ENCODE peak calls at places on chromosome 1, in ten cellular contexts. N is activated T-helper 1 cell treated with anti-CD3 and anti-CD28 coated beads, Interleukin-12 subunit alpha, Interleukin-12 subunit beta, Interleukin-2, Interleukin-4 antibody, amounts not matched to agents 30 ng/mL and 10 ng/mL and 1 ng/mL, durations not matched to agents 14 hours and 24 hours and 36 hours; T is NCI-H774; O is NCI-H187; J is hepatic stellate cell; R is Caki2; L is EL; F is endothelial cell; K is AG09309; H is foreskin fibroblast. G is an unnamed sample.

GRCh38 chr1:36155560-36156328 is at the start of gene MAP7D1:
- DNase-seq in N (peak; percentile 75), T (peak; percentile 93), O (peak; percentile 33), J (peak; percentile 90), R (peak; percentile 66), L (peak; percentile 87), F (peak; percentile 73), K (no peak), H (peak; percentile 95), G (peak; percentile 86)

GRCh38 chr1:211415700-211416099 is 76.3 kb downstream of the RD3 start:
- DNase-seq in N (no peak), T (no peak), O (no peak), J (no peak), R (no peak), L (peak; percentile 2), F (no peak), K (no peak), H (peak; percentile 4), G (no peak)

GRCh38 chr1:217332426-217333065 is 298.3 kb downstream of the GPATCH2 start:
- DNase-seq in N (no peak), T (no peak), O (no peak), J (no peak), R (no peak), L (no peak), F (no peak), K (no peak), H (no peak), G (no peak)

GRCh38 chr1:14507227-14507626 is 91.3 kb upstream of the KAZN start:
- DNase-seq in N (no peak), T (no peak), O (no peak), J (no peak), R (no peak), L (no peak), F (no peak), K (no peak), H (no peak), G (no peak)

GRCh38 chr1:155166373-155167165 is 6.5 kb downstream of the KRTCAP2 start:
- DNase-seq in N (no peak), T (no peak), O (no peak), J (no peak), R (no peak), L (no peak), F (peak; percentile 84), K (no peak), H (peak; percentile 55), G (no peak)

GRCh38 chr1:8418301-8418700 is 100.4 kb downstream of the SLC45A1 start:
- DNase-seq in N (no peak), T (no peak), O (no peak), J (no peak), R (no peak), L (no peak), F (no peak), K (no peak), H (no peak), G (no peak)

GRCh38 chr1:25517476-25518394 is 25.7 kb upstream of the LDLRAP1 start:
- DNase-seq in N (no peak), T (no peak), O (no peak), J (no peak), R (no peak), L (no peak), F (no peak), K (no peak), H (no peak), G (no peak)

GRCh38 chr1:220281159-220281574 is 8.9 kb upstream of the RAB3GAP2 start:
- DNase-seq in N (no peak), T (peak; percentile 13), O (no peak), J (no peak), R (peak; percentile 30), L (peak; percentile 40), F (no peak), K (no peak), H (peak; percentile 63), G (peak; percentile 8)

G was measured in Calu3.